ENCODE peak calls at places on chromosomes 5 and 9, in eight cellular contexts. X is foreskin fibroblast; R is CD8-positive, alpha-beta T cell; P is neural crest cell; F is ovary; W is omental fat pad; E is heart right ventricle; H is WTC11. J is an unnamed sample.

GRCh38 chr5:133389066-133389590 is 223.2 kb downstream of the FSTL4 start:
- DNase-seq in R (no peak), P (no peak), X (no peak), F (no peak), E (no peak), W (no peak), H (no peak), J (no peak)

GRCh38 chr9:98256632-98257218 is 1.3 kb upstream of the TBC1D2 start:
- DNase-seq in E (no peak), R (peak), X (peak), F (no peak), W (no peak), H (no peak), P (no peak), J (no peak)

GRCh38 chr5:147336871-147337270 is 102.0 kb downstream of the STK32A start:
- DNase-seq in F (no peak), E (no peak), W (no peak), X (no peak), R (no peak), P (no peak), H (no peak), J (no peak)

GRCh38 chr5:140293091-140293996 is 9.6 kb downstream of the PFDN1 start:
- DNase-seq in X (peak), F (no peak), W (no peak), P (no peak), R (no peak), H (no peak), E (no peak), J (no peak)

GRCh38 chr5:97242351-97242750 is 59.3 kb upstream of the RIOK2 start:
- DNase-seq in P (no peak), X (peak), R (no peak), F (no peak), W (no peak), H (no peak), E (no peak), J (no peak)

GRCh38 chr5:111670826-111671492 is 86.0 kb downstream of the NREP start:
- DNase-seq in R (no peak), X (peak), E (no peak), P (no peak), F (no peak), H (no peak), W (no peak), J (no peak)

GRCh38 chr9:133354766-133355165 is 1.5 kb downstream of the SURF1 start:
- DNase-seq in F (no peak), E (no peak), P (no peak), H (no peak), X (peak), R (no peak), W (no peak), J (no peak)

GRCh38 chr5:139459451-139459934 is 3.0 kb downstream of the ECSCR start:
- DNase-seq in R (no peak), H (no peak), W (no peak), P (no peak), E (peak), X (no peak), F (no peak), J (no peak)

GRCh38 chr9:17695482-17695881 is 116.6 kb downstream of the SH3GL2 start:
- DNase-seq in P (no peak), R (no peak), X (no peak), H (no peak), F (no peak), E (no peak), W (no peak), J (no peak)

GRCh38 chr5:176361437-176362097 is at the start of gene KIAA1191:
- DNase-seq in E (peak), F (peak), H (peak), W (peak), R (peak), P (peak), X (peak), J (peak)

GRCh38 chr9:21801683-21802417 is 586 bp upstream of the MTAP start:
- DNase-seq in X (peak), P (peak), E (peak), W (peak), F (peak), R (no peak), H (peak), J (no peak)

GRCh38 chr5:109873687-109874086 is 184.0 kb downstream of the MAN2A1 start:
- DNase-seq in H (no peak), R (no peak), P (no peak), F (no peak), W (no peak), X (no peak), E (no peak), J (no peak)

GRCh38 chr9:78046120-78046519 is 14.5 kb upstream of the GNAQ start:
- DNase-seq in W (no peak), E (no peak), F (no peak), X (no peak), R (no peak), H (no peak), P (no peak), J (no peak)

GRCh38 chr9:104346645-104347175 is 157.4 kb upstream of the OR13F1 start:
- DNase-seq in E (no peak), R (no peak), F (no peak), X (no peak), P (no peak), W (no peak), H (no peak), J (no peak)

DNA sequence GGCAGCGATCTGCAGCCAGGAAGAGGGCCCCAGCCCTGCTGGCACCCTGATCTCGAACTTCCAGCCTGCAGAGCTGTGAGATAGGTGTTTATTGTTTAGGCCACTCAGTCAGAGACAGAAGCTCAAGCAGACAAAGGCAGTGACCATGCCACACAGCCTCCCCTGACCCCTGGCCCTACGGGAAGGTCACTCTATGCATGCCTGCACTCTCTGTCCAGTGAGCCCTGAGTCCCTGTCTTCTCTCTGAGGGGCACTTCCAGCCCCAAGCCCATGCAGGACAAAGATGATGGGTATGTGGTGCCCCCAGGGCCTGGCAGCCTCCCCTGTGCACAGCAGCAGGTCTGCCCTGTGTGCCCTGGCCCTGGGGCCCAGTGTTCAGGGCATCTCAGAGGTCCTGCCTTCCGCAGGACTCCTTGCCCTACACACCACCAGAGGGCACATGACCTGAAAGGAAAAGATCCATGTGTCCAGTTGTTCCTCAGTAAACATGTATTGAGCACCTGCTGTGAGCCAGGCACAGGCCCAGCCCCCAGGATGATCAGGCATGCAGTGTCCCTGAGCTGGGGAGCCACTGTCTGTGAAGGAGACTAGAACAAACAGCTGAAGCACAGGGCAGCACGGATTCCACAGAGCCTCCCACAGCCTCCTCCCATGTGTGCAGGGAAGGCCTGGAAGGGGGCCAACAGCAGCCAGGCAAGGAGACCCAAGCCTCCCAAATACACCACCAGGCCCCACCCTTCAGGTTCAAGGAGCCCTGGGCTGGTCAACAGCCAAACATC is 109.3 kb downstream of the ATPSCKMT start:
- DNase-seq in R (no peak), H (peak), X (peak), W (no peak), P (no peak), E (no peak), F (no peak), J (no peak)
- TF ChIP-seq CTCF in R (no peak), H (peak), X (peak), W (no peak), P (no peak), E (no peak), F (no peak), J (no peak)

GRCh38 chr9:120912958-120913672 is 13.5 kb downstream of the TRAF1 start:
- DNase-seq in R (no peak), P (no peak), H (no peak), F (no peak), X (no peak), E (no peak), W (no peak), J (no peak)

GRCh38 chr9:120913673-120914266 is 12.8 kb downstream of the TRAF1 start:
- DNase-seq in F (no peak), R (no peak), W (no peak), X (no peak), E (no peak), P (peak), H (peak), J (no peak)

GRCh38 chr9:120909904-120910303 is 16.7 kb downstream of the TRAF1 start:
- DNase-seq in P (no peak), H (no peak), R (peak), W (no peak), X (no peak), F (no peak), E (no peak), J (no peak)

GRCh38 chr9:120910643-120911042 is 16.0 kb downstream of the TRAF1 start:
- DNase-seq in E (no peak), W (no peak), R (no peak), P (no peak), F (no peak), H (no peak), X (peak), J (no peak)

GRCh38 chr9:120911295-120911843 is 15.2 kb downstream of the TRAF1 start:
- DNase-seq in W (no peak), R (no peak), P (no peak), F (no peak), H (peak), E (no peak), X (no peak), J (no peak)
- TF ChIP-seq CTCF in W (no peak), R (no peak), P (no peak), F (no peak), H (no peak), E (no peak), X (no peak), J (no peak)

GRCh38 chr9:2373648-2374047 is 247.9 kb upstream of the VLDLR start:
- DNase-seq in P (no peak), F (no peak), W (no peak), R (no peak), X (no peak), E (no peak), H (no peak), J (no peak)

GRCh38 chr9:2362170-2362569 is 259.4 kb upstream of the VLDLR start:
- DNase-seq in H (no peak), F (no peak), X (no peak), P (no peak), E (no peak), W (no peak), R (no peak), J (no peak)

GRCh38 chr9:2363138-2363745 is 258.3 kb upstream of the VLDLR start:
- DNase-seq in R (no peak), W (no peak), H (no peak), E (no peak), P (no peak), F (no peak), X (no peak), J (no peak)

DNA sequence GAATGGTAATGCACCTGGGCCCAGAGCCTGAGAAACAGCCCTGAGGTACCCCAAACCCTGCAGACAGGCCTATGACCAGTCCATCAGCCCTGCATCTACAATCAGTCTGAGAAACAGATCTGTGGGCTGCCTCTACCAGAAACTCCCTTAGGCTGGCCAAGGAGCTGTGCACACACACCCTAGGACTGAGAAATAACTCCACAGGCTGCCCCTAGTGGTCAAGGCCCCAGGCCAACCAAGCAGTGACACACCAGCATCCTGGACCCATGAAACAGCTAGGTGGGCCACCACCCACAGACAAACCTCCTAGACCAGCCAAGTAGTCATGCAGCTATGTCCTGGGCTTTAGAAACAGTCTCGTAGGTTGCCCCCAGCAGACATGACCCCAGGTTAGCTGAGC is 253.6 kb upstream of the VLDLR start:
- DNase-seq in W (no peak), P (no peak), X (no peak), R (no peak), E (no peak), F (no peak), H (peak), J (no peak)
- TF ChIP-seq CTCF in W (no peak), P (no peak), X (no peak), R (no peak), E (no peak), F (no peak), H (no peak), J (no peak)

GRCh38 chr5:145980718-145981117 is 44.3 kb downstream of the SH3RF2 start:
- DNase-seq in W (no peak), R (no peak), P (no peak), X (no peak), E (no peak), F (no peak), H (no peak), J (no peak)
- TF ChIP-seq CTCF in W (no peak), R (no peak), P (peak), X (no peak), E (no peak), F (no peak), H (no peak), J (no peak)

J was measured in activated B cell treated with CpG ODN at 0.5 μM for 24 hours.